ENCODE peak calls at places on chromosomes 12 and 14, in four cellular contexts. One of them, this sample, is unnamed.

GRCh38 chr14:50670196-50670875 is 2.2 kb upstream of the SAV1 start:
- DNase-seq in K562: no peak
- DNase-seq in GM12878: no peak
- DNase-seq in HepG2: no peak
- DNase-seq in this sample: no peak

GRCh38 chr12:11879306-11879705 is 191.4 kb upstream of the BCL2L14 start:
- DNase-seq in K562: no peak
- DNase-seq in GM12878: no peak
- DNase-seq in HepG2: no peak
- DNase-seq in this sample: no peak

GRCh38 chr14:100438678-100439592 is 115.8 kb downstream of the SLC25A47 start:
- DNase-seq in K562: no peak
- DNase-seq in GM12878: no peak
- DNase-seq in HepG2: peak
- DNase-seq in this sample: no peak

GRCh38 chr12:15227004-15227679 is 5.9 kb upstream of the RERG start:
- DNase-seq in K562: peak
- DNase-seq in GM12878: no peak
- DNase-seq in HepG2: peak
- DNase-seq in this sample: peak

GRCh38 chr12:120856980-120857379 is 47.2 kb downstream of the SPPL3 start:
- DNase-seq in K562: peak
- DNase-seq in GM12878: no peak
- DNase-seq in HepG2: no peak
- DNase-seq in this sample: no peak

GRCh38 chr12:115946867-115947695 is 330.4 kb downstream of the MED13L start:
- DNase-seq in K562: peak
- DNase-seq in GM12878: no peak
- DNase-seq in HepG2: peak
- DNase-seq in this sample: no peak

GRCh38 chr12:103331643-103332042 is 164.1 kb downstream of the C12orf42 start:
- DNase-seq in K562: no peak
- DNase-seq in GM12878: no peak
- DNase-seq in HepG2: no peak
- DNase-seq in this sample: no peak

GRCh38 chr14:77022219-77022852 is 6.2 kb downstream of the IRF2BPL start:
- DNase-seq in K562: no peak
- DNase-seq in GM12878: no peak
- DNase-seq in HepG2: no peak
- DNase-seq in this sample: no peak

GRCh38 chr12:113852273-113852672 is 113.9 kb downstream of the RBM19 start:
- DNase-seq in K562: no peak
- DNase-seq in GM12878: no peak
- DNase-seq in HepG2: no peak
- DNase-seq in this sample: no peak

DNA sequence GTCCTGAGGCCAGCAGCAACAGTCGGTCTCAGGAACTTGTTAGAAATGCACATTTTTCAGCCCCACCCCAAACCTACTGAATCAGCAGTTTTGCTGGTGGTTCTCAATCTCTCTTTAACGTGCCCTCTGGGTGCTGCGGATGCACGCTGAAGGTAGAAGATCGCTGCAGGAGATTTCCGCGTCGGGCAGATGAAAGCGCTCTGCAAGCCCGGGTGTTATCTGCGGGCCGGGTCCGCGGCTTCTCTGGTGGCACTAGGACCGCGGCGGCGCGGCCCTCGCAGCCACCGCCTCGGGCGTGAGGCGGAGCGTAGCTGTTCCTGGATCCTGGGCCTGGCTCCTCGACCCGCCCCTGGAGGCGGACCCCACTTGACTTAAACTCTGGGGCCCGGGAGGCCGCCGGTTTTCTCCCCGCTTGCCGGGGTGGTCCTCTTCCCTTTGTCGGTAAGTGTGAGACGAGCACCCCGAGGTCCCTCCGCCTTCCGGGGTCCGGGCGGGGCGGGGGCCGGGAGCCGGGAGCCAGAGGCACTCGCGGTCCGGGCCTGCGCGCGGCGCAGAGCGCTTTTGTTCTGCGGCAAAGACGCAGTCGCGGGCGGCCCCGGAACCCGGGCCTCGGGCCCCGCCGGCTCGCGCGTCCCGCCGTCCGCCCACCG is at the start of gene RESF1:
- DNase-seq in K562: peak
- DNase-seq in GM12878: peak
- DNase-seq in HepG2: peak
- DNase-seq in this sample: peak
- TF ChIP-seq ETV6 in K562: no peak
- TF ChIP-seq ETV6 in GM12878: peak
- TF ChIP-seq ETV6 in HepG2: no peak
- TF ChIP-seq ETV6 in this sample: peak

DNA sequence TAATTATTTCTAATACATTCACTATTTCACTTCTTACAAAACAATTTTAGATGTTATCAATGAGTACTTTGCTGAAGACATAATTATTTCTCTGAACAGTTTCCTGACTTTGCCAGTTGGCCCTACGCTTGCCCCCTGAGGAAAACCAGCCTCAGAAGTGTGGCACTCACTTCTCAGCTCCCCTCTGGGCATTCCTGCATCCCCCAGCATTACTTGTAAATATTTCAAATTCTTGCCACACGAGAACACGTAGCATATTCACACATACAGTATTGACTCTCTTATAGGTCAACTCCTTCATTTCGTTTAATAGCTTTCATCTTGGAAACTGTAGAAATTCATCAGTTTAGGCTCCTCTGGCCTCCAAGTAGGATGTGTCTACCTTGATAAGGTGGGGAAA is 65.2 kb downstream of the OTX2 start:
- DNase-seq in K562: no peak
- DNase-seq in GM12878: no peak
- DNase-seq in HepG2: no peak
- DNase-seq in this sample: no peak
- TF ChIP-seq NR2C2 in K562: no peak
- TF ChIP-seq NR2C2 in GM12878: no peak
- TF ChIP-seq NR2C2 in HepG2: no peak
- TF ChIP-seq NR2C2 in this sample: no peak

GRCh38 chr12:27554421-27555186 is 30.6 kb downstream of the PPFIBP1 start:
- DNase-seq in K562: no peak
- DNase-seq in GM12878: no peak
- DNase-seq in HepG2: no peak
- DNase-seq in this sample: no peak
- TF ChIP-seq ETV6 in K562: no peak
- TF ChIP-seq ETV6 in GM12878: no peak
- TF ChIP-seq ETV6 in HepG2: no peak
- TF ChIP-seq ETV6 in this sample: no peak

GRCh38 chr14:105090493-105091334 is 25.5 kb upstream of the GPR132 start:
- DNase-seq in K562: peak
- DNase-seq in GM12878: no peak
- DNase-seq in HepG2: peak
- DNase-seq in this sample: peak
- TF ChIP-seq NR2C2 in K562: no peak
- TF ChIP-seq NR2C2 in GM12878: no peak
- TF ChIP-seq NR2C2 in HepG2: no peak
- TF ChIP-seq NR2C2 in this sample: no peak